ENCODE peak calls at places on chromosomes 5 and 9, in four cellular contexts. One of them, this sample, is unnamed.

GRCh38 chr5:94361832-94362754 is 256.3 kb downstream of the KIAA0825 start:
- DNase-seq in PC-9: no peak
- DNase-seq in endothelial cell of umbilical vein: no peak
- DNase-seq in fibroblast of lung: no peak
- DNase-seq in this sample: no peak

GRCh38 chr5:139104577-139105271 is 93.4 kb downstream of the SIL1 start:
- DNase-seq in PC-9: no peak
- DNase-seq in endothelial cell of umbilical vein: no peak
- DNase-seq in fibroblast of lung: peak; percentile 96
- DNase-seq in this sample: no peak

GRCh38 chr9:136978073-136978864 is 965 bp downstream of the PTGDS start:
- DNase-seq in PC-9: no peak
- DNase-seq in endothelial cell of umbilical vein: peak; percentile 39
- DNase-seq in fibroblast of lung: peak; percentile 27
- DNase-seq in this sample: peak; percentile 84

GRCh38 chr5:9728261-9728660 is 98.1 kb upstream of the TAS2R1 start:
- DNase-seq in PC-9: no peak
- DNase-seq in endothelial cell of umbilical vein: no peak
- DNase-seq in fibroblast of lung: no peak
- DNase-seq in this sample: no peak

GRCh38 chr5:115465416-115465815 is 79.2 kb downstream of the FEM1C start:
- DNase-seq in PC-9: peak; percentile 43
- DNase-seq in endothelial cell of umbilical vein: no peak
- DNase-seq in fibroblast of lung: peak; percentile 57
- DNase-seq in this sample: no peak

GRCh38 chr5:168881427-168882149 is 302.4 kb upstream of the PANK3 start:
- DNase-seq in PC-9: no peak
- DNase-seq in endothelial cell of umbilical vein: no peak
- DNase-seq in fibroblast of lung: no peak
- DNase-seq in this sample: peak; percentile 67

GRCh38 chr5:59506285-59506877 is 387.1 kb downstream of the PDE4D start:
- DNase-seq in PC-9: no peak
- DNase-seq in endothelial cell of umbilical vein: peak; percentile 39
- DNase-seq in fibroblast of lung: peak; percentile 36
- DNase-seq in this sample: no peak

GRCh38 chr5:80466669-80467485 is 21.0 kb upstream of the FAM151B start:
- DNase-seq in PC-9: peak; percentile 80
- DNase-seq in endothelial cell of umbilical vein: peak; percentile 27
- DNase-seq in fibroblast of lung: peak; percentile 46
- DNase-seq in this sample: no peak

GRCh38 chr9:23492126-23493002 is 333.7 kb downstream of the ELAVL2 start:
- DNase-seq in PC-9: peak; percentile 41
- DNase-seq in endothelial cell of umbilical vein: peak; percentile 64
- DNase-seq in fibroblast of lung: peak; percentile 27
- DNase-seq in this sample: no peak

GRCh38 chr5:74141053-74141452 is 499.5 kb downstream of the ENC1 start:
- DNase-seq in PC-9: no peak
- DNase-seq in endothelial cell of umbilical vein: peak; percentile 89
- DNase-seq in fibroblast of lung: peak; percentile 75
- DNase-seq in this sample: no peak

GRCh38 chr5:90201923-90202322 is 207.6 kb downstream of the CETN3 start:
- DNase-seq in PC-9: peak; percentile 51
- DNase-seq in endothelial cell of umbilical vein: peak; percentile 43
- DNase-seq in fibroblast of lung: peak; percentile 93
- DNase-seq in this sample: no peak

DNA sequence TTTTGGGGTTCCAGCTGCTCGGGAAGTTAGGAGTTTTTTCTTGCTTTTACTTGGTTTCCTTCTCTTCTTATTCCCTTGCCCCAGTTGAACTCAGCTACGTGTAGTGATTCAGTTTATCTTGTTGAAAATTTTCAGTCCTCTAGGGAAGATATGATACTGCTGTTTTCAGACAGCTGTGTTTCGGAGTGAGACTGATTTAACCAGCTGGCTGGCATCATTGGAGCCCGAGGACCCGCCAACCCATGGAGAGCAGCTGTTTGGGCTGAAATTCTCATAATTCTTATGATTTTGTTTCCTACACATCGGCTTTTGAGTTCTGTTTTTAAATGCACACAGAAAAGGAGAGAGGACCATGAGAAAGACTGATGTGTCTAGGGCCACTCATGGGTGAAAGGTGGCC is 271.5 kb downstream of the NR3C1 start:
- DNase-seq in PC-9: no peak
- DNase-seq in endothelial cell of umbilical vein: no peak
- DNase-seq in fibroblast of lung: no peak
- DNase-seq in this sample: no peak
- TF ChIP-seq CTCF in PC-9: no peak
- TF ChIP-seq CTCF in endothelial cell of umbilical vein: no peak
- TF ChIP-seq CTCF in fibroblast of lung: no peak
- TF ChIP-seq CTCF in this sample: no peak

GRCh38 chr5:175460560-175460959 is 16.6 kb upstream of the DRD1 start:
- DNase-seq in PC-9: no peak
- DNase-seq in endothelial cell of umbilical vein: no peak
- DNase-seq in fibroblast of lung: no peak
- DNase-seq in this sample: no peak

GRCh38 chr5:175456105-175456504 is 12.1 kb upstream of the DRD1 start:
- DNase-seq in PC-9: no peak
- DNase-seq in endothelial cell of umbilical vein: no peak
- DNase-seq in fibroblast of lung: no peak
- DNase-seq in this sample: no peak

GRCh38 chr5:175461370-175461769 is 17.0 kb upstream of the SFXN1 start:
- DNase-seq in PC-9: no peak
- DNase-seq in endothelial cell of umbilical vein: no peak
- DNase-seq in fibroblast of lung: no peak
- DNase-seq in this sample: no peak

GRCh38 chr5:175457466-175457865 is 13.5 kb upstream of the DRD1 start:
- DNase-seq in PC-9: no peak
- DNase-seq in endothelial cell of umbilical vein: no peak
- DNase-seq in fibroblast of lung: no peak
- DNase-seq in this sample: no peak

DNA sequence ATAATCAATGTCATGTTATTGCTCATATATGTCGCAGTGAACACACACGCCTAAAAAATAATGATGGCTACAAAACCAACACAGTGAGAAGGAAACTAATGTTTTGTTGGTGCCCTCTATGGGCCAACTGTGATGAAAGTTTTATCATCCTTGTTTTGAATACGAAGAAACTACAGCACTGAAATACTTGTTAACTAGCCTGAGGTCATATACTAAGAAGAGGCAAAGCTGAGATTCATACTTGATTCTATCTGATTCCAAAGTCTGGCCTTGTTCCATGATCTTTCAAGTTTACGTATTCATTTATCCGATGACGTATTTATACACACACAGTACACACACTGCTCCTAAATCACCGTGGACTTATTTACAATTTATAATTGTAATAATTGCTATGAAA is 16.1 kb upstream of the DRD1 start:
- DNase-seq in PC-9: no peak
- DNase-seq in endothelial cell of umbilical vein: no peak
- DNase-seq in fibroblast of lung: no peak
- DNase-seq in this sample: no peak
- TF ChIP-seq CTCF in PC-9: peak; percentile 59
- TF ChIP-seq CTCF in endothelial cell of umbilical vein: no peak
- TF ChIP-seq CTCF in fibroblast of lung: peak; percentile 25
- TF ChIP-seq CTCF in this sample: no peak

DNA sequence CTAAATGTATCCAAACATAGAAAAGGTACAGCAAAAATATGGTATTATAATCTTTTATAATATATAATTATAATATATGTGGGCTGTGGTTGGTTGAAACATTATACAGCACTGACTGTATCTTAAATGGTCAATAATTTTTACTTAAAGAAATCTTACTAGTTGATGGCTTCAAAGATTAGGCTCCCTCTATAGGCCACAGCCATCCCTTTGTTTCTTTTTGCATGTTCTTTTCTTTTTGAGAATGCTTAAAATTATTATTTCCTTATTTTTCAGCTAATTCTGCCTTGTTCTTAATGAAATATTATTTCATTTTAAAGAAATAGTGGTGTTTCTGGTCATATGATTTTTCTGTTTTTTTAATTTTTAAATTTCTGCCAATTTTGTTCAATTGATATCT is 128.5 kb downstream of the MAST4 start:
- DNase-seq in PC-9: no peak
- DNase-seq in endothelial cell of umbilical vein: no peak
- DNase-seq in fibroblast of lung: no peak
- DNase-seq in this sample: no peak
- TF ChIP-seq CTCF in PC-9: no peak
- TF ChIP-seq CTCF in endothelial cell of umbilical vein: no peak
- TF ChIP-seq CTCF in fibroblast of lung: peak; percentile 27
- TF ChIP-seq CTCF in this sample: no peak

GRCh38 chr5:132812123-132812948 is 766 bp upstream of the SOWAHA start:
- DNase-seq in PC-9: no peak
- DNase-seq in endothelial cell of umbilical vein: no peak
- DNase-seq in fibroblast of lung: no peak
- DNase-seq in this sample: no peak
- TF ChIP-seq CTCF in PC-9: no peak
- TF ChIP-seq CTCF in endothelial cell of umbilical vein: no peak
- TF ChIP-seq CTCF in fibroblast of lung: no peak
- TF ChIP-seq CTCF in this sample: no peak

GRCh38 chr9:89458768-89459496 is 39.0 kb downstream of the SEMA4D start:
- DNase-seq in PC-9: no peak
- DNase-seq in endothelial cell of umbilical vein: no peak
- DNase-seq in fibroblast of lung: no peak
- DNase-seq in this sample: no peak
- TF ChIP-seq CTCF in PC-9: no peak
- TF ChIP-seq CTCF in endothelial cell of umbilical vein: no peak
- TF ChIP-seq CTCF in fibroblast of lung: no peak
- TF ChIP-seq CTCF in this sample: no peak

This sample was measured in glutamatergic neuron.